ENCODE peak calls at places on chromosomes 16 and 17, in four cellular contexts. One of them, this sample, is unnamed.

GRCh38 chr16:51951668-51952298 is 595.2 kb downstream of the TOX3 start:
- DNase-seq in HCT116: no peak
- DNase-seq in prostate gland: no peak
- DNase-seq in heart right ventricle: no peak
- DNase-seq in this sample: no peak

GRCh38 chr16:84995666-84996065 is 15.7 kb downstream of the ZDHHC7 start:
- DNase-seq in heart right ventricle: no peak
- DNase-seq in prostate gland: no peak
- DNase-seq in HCT116: no peak
- DNase-seq in this sample: no peak

GRCh38 chr16:61921373-61921772 is 114.9 kb downstream of the CDH8 start:
- DNase-seq in prostate gland: no peak
- DNase-seq in HCT116: no peak
- DNase-seq in heart right ventricle: no peak
- DNase-seq in this sample: no peak

GRCh38 chr17:81241648-81242420 is 2.7 kb downstream of the NDUFAF8 start:
- DNase-seq in HCT116: no peak
- DNase-seq in prostate gland: peak
- DNase-seq in heart right ventricle: peak
- DNase-seq in this sample: no peak

GRCh38 chr16:64948056-64948455 is 173.8 kb downstream of the CDH11 start:
- DNase-seq in HCT116: no peak
- DNase-seq in prostate gland: no peak
- DNase-seq in heart right ventricle: no peak
- DNase-seq in this sample: no peak

GRCh38 chr17:81184596-81184995 is 18.6 kb upstream of the AATK start:
- DNase-seq in HCT116: no peak
- DNase-seq in heart right ventricle: no peak
- DNase-seq in prostate gland: no peak
- DNase-seq in this sample: no peak

GRCh38 chr17:5705081-5705875 is 121.0 kb upstream of the NLRP1 start:
- DNase-seq in prostate gland: no peak
- DNase-seq in HCT116: no peak
- DNase-seq in heart right ventricle: no peak
- DNase-seq in this sample: no peak

GRCh38 chr17:76054112-76054476 is 18.2 kb downstream of the SRP68 start:
- DNase-seq in prostate gland: no peak
- DNase-seq in HCT116: peak
- DNase-seq in heart right ventricle: no peak
- DNase-seq in this sample: no peak

GRCh38 chr16:28090646-28091377 is 27.3 kb upstream of the GSG1L start:
- DNase-seq in HCT116: no peak
- DNase-seq in heart right ventricle: no peak
- DNase-seq in prostate gland: no peak
- DNase-seq in this sample: no peak

GRCh38 chr17:75273968-75274708 is 3.1 kb upstream of the MIF4GD start:
- DNase-seq in heart right ventricle: no peak
- DNase-seq in HCT116: no peak
- DNase-seq in prostate gland: no peak
- DNase-seq in this sample: no peak

GRCh38 chr16:4021070-4021779 is 95.0 kb downstream of the ADCY9 start:
- DNase-seq in prostate gland: peak
- DNase-seq in HCT116: no peak
- DNase-seq in heart right ventricle: no peak
- DNase-seq in this sample: no peak

GRCh38 chr17:35404360-35404759 is 27.9 kb downstream of the SLFN12 start:
- DNase-seq in heart right ventricle: no peak
- DNase-seq in prostate gland: no peak
- DNase-seq in HCT116: no peak
- DNase-seq in this sample: no peak

GRCh38 chr17:14038206-14038605 is 31.1 kb upstream of the COX10 start:
- DNase-seq in heart right ventricle: no peak
- DNase-seq in prostate gland: no peak
- DNase-seq in HCT116: no peak
- DNase-seq in this sample: no peak

GRCh38 chr16:1794221-1794871 is 841 bp upstream of the IGFALS start:
- DNase-seq in HCT116: no peak
- DNase-seq in prostate gland: no peak
- DNase-seq in heart right ventricle: peak
- DNase-seq in this sample: no peak

GRCh38 chr17:80063815-80064585 is 27.6 kb downstream of the CCDC40 start:
- DNase-seq in heart right ventricle: no peak
- DNase-seq in prostate gland: peak
- DNase-seq in HCT116: peak
- DNase-seq in this sample: no peak

GRCh38 chr16:49488740-49489525 is 115.3 kb downstream of the C16orf78 start:
- DNase-seq in prostate gland: no peak
- DNase-seq in HCT116: no peak
- DNase-seq in heart right ventricle: no peak
- DNase-seq in this sample: no peak

GRCh38 chr16:68257251-68257905 is 6.9 kb upstream of the SLC7A6 start:
- DNase-seq in HCT116: no peak
- DNase-seq in heart right ventricle: no peak
- DNase-seq in prostate gland: no peak
- DNase-seq in this sample: no peak

GRCh38 chr16:68319185-68319908 is 8.5 kb downstream of the PRMT7 start:
- DNase-seq in heart right ventricle: no peak
- DNase-seq in prostate gland: no peak
- DNase-seq in HCT116: no peak
- DNase-seq in this sample: no peak

GRCh38 chr16:51374346-51374745 is 223.3 kb upstream of the SALL1 start:
- DNase-seq in heart right ventricle: no peak
- DNase-seq in prostate gland: no peak
- DNase-seq in HCT116: no peak
- DNase-seq in this sample: no peak

GRCh38 chr17:62732125-62732524 is 76.0 kb downstream of the MARCHF10 start:
- DNase-seq in HCT116: no peak
- DNase-seq in heart right ventricle: no peak
- DNase-seq in prostate gland: no peak
- DNase-seq in this sample: no peak

GRCh38 chr16:74868501-74868900 is 93.9 kb upstream of the FA2H start:
- DNase-seq in prostate gland: no peak
- DNase-seq in HCT116: no peak
- DNase-seq in heart right ventricle: peak
- DNase-seq in this sample: no peak

GRCh38 chr17:79797492-79798295 is 817 bp upstream of the CBX8 start:
- DNase-seq in prostate gland: no peak
- DNase-seq in heart right ventricle: no peak
- DNase-seq in HCT116: no peak
- DNase-seq in this sample: no peak

GRCh38 chr16:410516-411178 is 9.0 kb downstream of the DECR2 start:
- DNase-seq in HCT116: no peak
- DNase-seq in prostate gland: no peak
- DNase-seq in heart right ventricle: no peak
- DNase-seq in this sample: no peak
- H3K4me3 ChIP-seq in HCT116: no peak
- H3K4me3 ChIP-seq in prostate gland: no peak
- H3K4me3 ChIP-seq in heart right ventricle: no peak
- H3K4me3 ChIP-seq in this sample: no peak

DNA sequence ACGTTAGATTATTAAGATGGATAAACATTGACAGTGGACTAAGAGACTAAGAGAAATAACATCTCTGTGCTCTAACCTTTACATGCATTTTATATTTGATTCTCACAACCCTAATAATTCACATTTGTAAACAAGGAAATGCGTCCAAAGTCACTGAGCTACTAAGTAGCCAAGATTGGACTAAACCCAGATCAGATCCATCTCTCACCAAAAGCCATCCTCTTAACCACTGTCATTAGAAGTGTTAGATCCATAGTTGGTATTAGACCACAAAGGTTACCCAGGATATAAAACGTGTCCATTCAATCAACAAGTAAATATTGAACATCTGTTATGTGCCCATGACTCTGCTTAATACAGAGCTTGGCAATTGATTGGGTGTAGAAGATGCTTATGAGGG is 5.2 kb downstream of the HSD17B2 start:
- DNase-seq in HCT116: no peak
- DNase-seq in heart right ventricle: no peak
- DNase-seq in prostate gland: no peak
- DNase-seq in this sample: no peak
- H3K4me3 ChIP-seq in HCT116: no peak
- H3K4me3 ChIP-seq in heart right ventricle: no peak
- H3K4me3 ChIP-seq in prostate gland: no peak
- H3K4me3 ChIP-seq in this sample: no peak

DNA sequence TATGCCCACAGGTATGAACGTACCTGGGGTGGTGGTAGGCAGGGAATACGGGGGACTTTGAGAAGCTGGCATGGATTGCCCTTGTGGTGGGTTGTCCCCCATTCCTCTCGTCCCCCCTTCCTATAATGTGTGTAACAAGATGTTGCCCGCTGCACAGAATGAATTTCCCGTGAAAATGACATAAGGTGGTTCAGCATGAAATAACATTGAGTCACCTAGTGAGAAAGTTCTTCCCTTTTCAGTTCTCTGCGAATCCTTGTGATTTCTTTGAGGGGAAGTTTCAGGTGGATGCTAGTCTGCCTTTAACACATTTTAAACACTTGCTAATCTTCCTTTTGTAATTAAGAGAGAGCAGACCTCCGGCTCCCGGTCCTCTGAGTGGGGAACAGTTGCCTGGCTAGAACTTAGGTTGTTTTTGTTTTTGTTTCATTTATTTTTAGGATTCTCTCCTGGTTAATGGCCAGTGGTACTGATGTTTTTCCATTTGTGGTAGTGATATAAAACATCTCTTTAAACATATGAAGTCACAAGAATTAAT is 58.9 kb downstream of the RAP1GAP2 start:
- DNase-seq in prostate gland: no peak
- DNase-seq in HCT116: no peak
- DNase-seq in heart right ventricle: no peak
- DNase-seq in this sample: no peak
- H3K4me3 ChIP-seq in prostate gland: peak
- H3K4me3 ChIP-seq in HCT116: peak
- H3K4me3 ChIP-seq in heart right ventricle: peak
- H3K4me3 ChIP-seq in this sample: peak

GRCh38 chr16:58464916-58465731 is 34.8 kb upstream of the NDRG4 start:
- DNase-seq in prostate gland: no peak
- DNase-seq in heart right ventricle: peak
- DNase-seq in HCT116: no peak
- DNase-seq in this sample: no peak
- H3K4me3 ChIP-seq in prostate gland: peak
- H3K4me3 ChIP-seq in heart right ventricle: peak
- H3K4me3 ChIP-seq in HCT116: no peak
- H3K4me3 ChIP-seq in this sample: peak

DNA sequence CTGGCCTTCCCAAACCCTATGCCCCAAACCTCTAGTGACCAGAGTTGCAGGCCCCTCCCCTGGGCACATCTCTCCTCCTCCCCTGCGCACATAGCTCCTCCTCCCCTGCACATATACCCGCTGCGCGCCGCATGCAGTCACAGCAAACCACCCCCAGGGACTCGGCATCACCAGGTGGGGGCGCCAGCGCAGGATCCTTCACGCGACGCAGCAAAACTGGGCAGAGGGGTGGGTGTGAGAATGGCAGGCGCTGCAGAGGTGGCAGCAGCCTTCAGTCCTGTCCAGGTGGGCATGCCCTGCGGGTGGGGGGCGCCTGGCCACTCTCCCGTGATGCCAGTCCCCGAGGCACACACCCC is 5.6 kb downstream of the CORO6 start:
- DNase-seq in prostate gland: peak
- DNase-seq in heart right ventricle: peak
- DNase-seq in HCT116: peak
- DNase-seq in this sample: peak
- H3K4me3 ChIP-seq in prostate gland: no peak
- H3K4me3 ChIP-seq in heart right ventricle: peak
- H3K4me3 ChIP-seq in HCT116: peak
- H3K4me3 ChIP-seq in this sample: peak

DNA sequence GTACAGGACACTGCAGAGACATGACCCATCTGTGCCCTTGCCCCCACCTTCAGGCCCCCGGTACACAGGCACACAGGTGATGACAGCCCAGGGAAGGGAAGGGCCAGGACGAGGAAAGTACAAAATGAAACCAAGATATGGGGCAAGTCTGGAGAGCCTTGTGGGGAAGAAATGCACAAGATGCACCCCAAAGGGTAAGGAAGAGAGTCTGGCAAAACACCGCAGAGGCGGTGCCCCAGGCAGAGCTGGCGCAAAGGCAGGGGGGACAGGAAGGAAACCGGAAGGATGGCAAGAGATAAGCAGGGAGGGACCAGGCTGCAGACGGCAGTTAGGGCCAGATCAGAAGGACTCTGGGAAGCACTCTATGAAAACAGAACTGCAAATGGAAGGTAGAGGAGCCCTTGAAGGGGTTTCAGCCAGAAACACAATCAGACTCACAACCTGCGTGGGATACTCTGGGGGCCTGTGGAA is 81.4 kb downstream of the SLC39A11 start:
- DNase-seq in heart right ventricle: no peak
- DNase-seq in HCT116: no peak
- DNase-seq in prostate gland: no peak
- DNase-seq in this sample: no peak
- H3K4me3 ChIP-seq in heart right ventricle: no peak
- H3K4me3 ChIP-seq in HCT116: no peak
- H3K4me3 ChIP-seq in prostate gland: no peak
- H3K4me3 ChIP-seq in this sample: peak

GRCh38 chr17:2972749-2973148 is 90.7 kb downstream of the OR1D5 start:
- DNase-seq in prostate gland: no peak
- DNase-seq in heart right ventricle: no peak
- DNase-seq in HCT116: no peak
- DNase-seq in this sample: no peak

GRCh38 chr17:2967515-2967914 is 95.9 kb downstream of the OR1D5 start:
- DNase-seq in heart right ventricle: peak
- DNase-seq in HCT116: no peak
- DNase-seq in prostate gland: no peak
- DNase-seq in this sample: peak

GRCh38 chr17:2975469-2975958 is 87.9 kb downstream of the OR1D5 start:
- DNase-seq in heart right ventricle: no peak
- DNase-seq in HCT116: peak
- DNase-seq in prostate gland: peak
- DNase-seq in this sample: no peak

GRCh38 chr17:2974347-2974746 is 89.1 kb downstream of the OR1D5 start:
- DNase-seq in HCT116: no peak
- DNase-seq in heart right ventricle: no peak
- DNase-seq in prostate gland: no peak
- DNase-seq in this sample: no peak

GRCh38 chr17:2971851-2972250 is 91.6 kb downstream of the OR1D5 start:
- DNase-seq in heart right ventricle: no peak
- DNase-seq in HCT116: no peak
- DNase-seq in prostate gland: no peak
- DNase-seq in this sample: no peak
- H3K4me3 ChIP-seq in heart right ventricle: no peak
- H3K4me3 ChIP-seq in HCT116: no peak
- H3K4me3 ChIP-seq in prostate gland: no peak
- H3K4me3 ChIP-seq in this sample: no peak

GRCh38 chr16:57058291-57058861 is 34.0 kb upstream of the CPNE2 start:
- DNase-seq in prostate gland: no peak
- DNase-seq in HCT116: no peak
- DNase-seq in heart right ventricle: no peak
- DNase-seq in this sample: no peak

GRCh38 chr16:57061084-57061905 is 31.1 kb upstream of the CPNE2 start:
- DNase-seq in prostate gland: peak
- DNase-seq in heart right ventricle: peak
- DNase-seq in HCT116: no peak
- DNase-seq in this sample: peak

GRCh38 chr16:57064995-57065394 is 27.4 kb upstream of the CPNE2 start:
- DNase-seq in HCT116: no peak
- DNase-seq in prostate gland: no peak
- DNase-seq in heart right ventricle: no peak
- DNase-seq in this sample: no peak

GRCh38 chr16:57062329-57062728 is 30.1 kb upstream of the CPNE2 start:
- DNase-seq in prostate gland: no peak
- DNase-seq in heart right ventricle: peak
- DNase-seq in HCT116: no peak
- DNase-seq in this sample: no peak

GRCh38 chr16:57060323-57061083 is 31.9 kb upstream of the CPNE2 start:
- DNase-seq in prostate gland: no peak
- DNase-seq in heart right ventricle: no peak
- DNase-seq in HCT116: no peak
- DNase-seq in this sample: no peak
- H3K4me3 ChIP-seq in prostate gland: no peak
- H3K4me3 ChIP-seq in heart right ventricle: no peak
- H3K4me3 ChIP-seq in HCT116: no peak
- H3K4me3 ChIP-seq in this sample: no peak